ENCODE peak calls at places on chromosomes 12 and 14, in six cellular contexts. P is sigmoid colon; J is MM.1S; F is CD8-positive, alpha-beta memory T cell; I is heart left ventricle; T is left ventricle myocardium inferior. W is an unnamed sample.

GRCh38 chr14:60656755-60657608 is 7.7 kb upstream of the SIX1 start:
- DNase-seq in P (no peak), J (peak; percentile 51), F (no peak), I (no peak), T (no peak), W (no peak)

GRCh38 chr14:80202888-80203562 is 8.3 kb downstream of the DIO2 start:
- DNase-seq in P (no peak), J (no peak), F (no peak), I (no peak), T (no peak), W (peak; percentile 37)

GRCh38 chr12:92362785-92363184 is 217.1 kb upstream of the BTG1 start:
- DNase-seq in P (no peak), J (peak; percentile 89), F (no peak), I (no peak), T (no peak), W (no peak)

GRCh38 chr12:42617622-42618021 is 28.1 kb upstream of the PRICKLE1 start:
- DNase-seq in P (no peak), J (no peak), F (no peak), I (no peak), T (no peak), W (no peak)

GRCh38 chr12:49293056-49293956 is 1.6 kb upstream of the PRPH start:
- DNase-seq in P (peak; percentile 63), J (no peak), F (no peak), I (no peak), T (peak; percentile 57), W (no peak)

GRCh38 chr12:132162508-132163031 is 18.3 kb downstream of the NOC4L start:
- DNase-seq in P (no peak), J (no peak), F (no peak), I (no peak), T (no peak), W (no peak)

GRCh38 chr14:90495357-90496276 is 98.8 kb downstream of the CALM1 start:
- DNase-seq in P (no peak), J (peak; percentile 45), F (peak; percentile 10), I (peak; percentile 64), T (no peak), W (peak; percentile 58)

GRCh38 chr12:59191372-59191771 is 271.1 kb upstream of the LRIG3 start:
- DNase-seq in P (no peak), J (no peak), F (no peak), I (no peak), T (no peak), W (no peak)

GRCh38 chr14:105311838-105312237 is 2.7 kb upstream of the PACS2 start:
- DNase-seq in P (no peak), J (no peak), F (no peak), I (no peak), T (no peak), W (no peak)

DNA sequence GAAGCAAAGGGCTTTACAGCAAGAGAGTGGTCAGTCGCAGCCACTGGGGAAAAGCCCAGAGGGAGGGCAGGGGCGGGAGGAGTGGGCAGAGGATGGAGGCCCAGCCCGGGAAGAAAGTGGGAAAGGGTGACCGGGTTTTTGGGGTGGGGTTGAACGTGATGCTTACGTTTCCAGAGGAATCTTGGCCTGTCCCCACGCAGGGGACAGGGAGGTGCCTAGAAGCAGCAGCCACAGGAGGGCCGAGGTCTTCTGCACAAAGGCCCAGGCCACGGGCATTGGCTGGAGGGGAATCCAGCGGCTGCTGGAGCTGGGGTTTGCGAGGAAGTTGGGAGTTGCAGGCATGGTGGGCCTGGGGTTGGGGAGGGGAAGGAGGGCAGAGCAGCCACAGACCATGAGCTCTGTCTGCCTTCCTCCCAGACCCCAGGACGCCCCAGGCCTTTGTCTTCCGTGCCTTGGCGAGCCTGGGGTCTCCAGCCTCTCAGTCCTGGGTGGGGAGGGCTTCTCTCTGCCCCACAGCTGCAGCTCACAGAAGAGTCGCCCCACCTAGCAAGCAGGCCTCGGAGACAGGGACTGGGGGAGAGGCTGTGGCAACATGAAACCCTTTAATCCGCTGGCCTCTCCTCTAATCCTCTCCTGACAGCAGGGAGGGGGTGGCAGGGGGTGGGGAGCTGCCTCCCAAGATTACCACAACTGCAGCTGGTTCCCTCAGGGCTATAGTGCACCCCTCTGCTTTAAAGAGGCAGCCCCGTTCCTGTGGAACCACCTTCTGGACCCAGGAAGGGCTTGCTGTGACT is at the start of gene CACNA2D4:
- DNase-seq in P (peak; percentile 60), J (no peak), F (no peak), I (no peak), T (no peak), W (no peak)
- H3K4me3 ChIP-seq in P (no peak within 1 kb of the TSS), J (no peak within 1 kb of the TSS), F (no peak within 1 kb of the TSS), I (peak within 1 kb of the TSS; percentile 46), T (peak within 1 kb of the TSS; percentile 36), W (no peak within 1 kb of the TSS)

GRCh38 chr12:121057794-121058193 is 18.7 kb upstream of the OASL start:
- DNase-seq in P (no peak), J (no peak), F (no peak), I (no peak), T (no peak), W (no peak)

GRCh38 chr12:121062391-121063045 is 23.5 kb upstream of the OASL start:
- DNase-seq in P (no peak), J (no peak), F (no peak), I (no peak), T (no peak), W (no peak)

GRCh38 chr12:121059031-121059898 is 20.2 kb upstream of the OASL start:
- DNase-seq in P (no peak), J (no peak), F (no peak), I (no peak), T (no peak), W (no peak)

GRCh38 chr12:121061831-121062230 is 22.8 kb upstream of the OASL start:
- DNase-seq in P (no peak), J (no peak), F (no peak), I (no peak), T (no peak), W (no peak)

DNA sequence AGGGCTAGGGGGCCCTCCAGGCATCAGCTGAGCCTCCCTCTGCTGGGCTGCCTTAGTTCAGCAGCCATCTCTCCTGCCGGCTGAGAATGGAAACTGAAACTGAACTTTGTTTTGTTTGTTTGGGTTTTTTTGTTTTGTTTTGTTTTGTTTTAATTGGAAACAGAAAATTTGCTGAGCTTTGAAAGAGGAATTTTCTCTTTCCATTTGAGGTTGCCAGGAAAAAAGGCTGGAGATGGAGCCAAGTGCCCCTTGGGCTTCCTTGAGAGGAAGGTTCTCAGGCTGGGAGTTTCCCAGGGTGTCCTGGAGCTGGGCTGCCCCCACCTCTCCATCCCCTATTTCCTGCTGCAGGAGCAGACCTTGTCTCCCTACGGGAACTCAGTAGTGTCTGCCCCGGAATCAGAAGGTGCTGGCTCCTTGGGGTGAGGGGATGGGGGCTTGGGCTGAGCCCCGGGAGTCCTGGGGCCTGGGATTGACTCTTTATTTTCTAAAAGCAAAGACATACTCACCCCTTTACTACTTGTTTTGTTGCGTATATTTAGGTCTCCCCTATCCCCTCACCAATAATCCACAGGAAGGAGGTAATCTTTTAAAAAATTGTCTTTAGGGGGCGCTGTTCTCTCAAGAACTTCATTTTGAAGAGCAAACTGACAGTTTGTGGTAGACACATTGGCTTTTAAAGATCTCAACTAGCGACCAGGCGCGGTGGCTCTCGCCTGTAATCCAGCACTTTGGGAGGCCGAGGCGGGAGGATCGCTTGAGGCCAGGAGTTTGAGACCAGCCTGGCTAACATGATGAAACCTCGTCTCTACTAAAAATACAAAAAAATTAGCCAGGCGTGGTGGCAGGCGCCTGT is 21.3 kb upstream of the OASL start:
- DNase-seq in P (no peak), J (peak; percentile 80), F (peak; percentile 58), I (peak; percentile 37), T (no peak), W (peak; percentile 84)
- H3K4me3 ChIP-seq in P (peak overlapping the region; percentile 19), J (peak overlapping the region; percentile 62), F (peak overlapping the region; percentile 91), I (peak overlapping the region; percentile 40), T (peak overlapping the region; percentile 54), W (peak overlapping the region; percentile 82)

DNA sequence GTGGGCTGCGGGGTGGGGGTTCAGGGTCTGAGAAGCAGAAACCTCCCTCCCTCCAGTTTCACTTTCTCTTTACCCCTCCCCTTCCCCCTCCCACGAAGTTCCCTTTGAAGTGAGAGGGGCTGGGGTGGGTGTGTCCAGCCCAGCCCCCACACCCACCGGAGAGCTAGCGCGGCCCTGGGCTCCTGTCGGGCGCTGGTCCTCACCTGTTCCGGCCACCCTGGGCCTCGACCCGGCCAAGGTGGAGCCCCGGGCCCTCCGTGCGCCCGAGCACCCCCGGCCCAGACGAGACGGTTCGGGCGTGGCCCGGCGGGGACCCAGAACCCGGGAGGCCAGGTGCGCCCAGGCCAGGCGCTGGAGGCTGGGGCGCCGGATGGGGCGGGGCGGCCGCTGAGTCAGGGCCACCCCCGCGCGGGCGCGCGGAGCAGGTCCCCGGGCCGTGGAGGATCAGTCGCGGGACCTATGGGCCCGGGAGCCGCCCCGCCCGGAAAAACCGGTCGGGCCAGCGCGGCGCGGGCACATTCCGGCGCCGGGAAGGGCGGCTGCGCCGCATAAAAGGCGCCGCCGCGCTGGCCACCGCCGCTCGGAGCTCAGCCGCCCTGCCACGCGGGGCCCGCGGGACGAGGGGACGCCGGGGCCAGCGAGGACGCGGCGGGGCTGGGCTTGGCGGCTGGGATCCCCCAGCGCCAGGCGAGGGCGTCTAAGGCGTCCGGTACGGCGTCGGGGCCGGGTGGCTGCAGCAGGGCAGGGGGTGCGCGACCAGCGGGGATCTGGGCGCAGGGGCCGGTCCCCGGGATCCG is 21.6 kb upstream of the KIF26A start:
- DNase-seq in P (no peak), J (no peak), F (no peak), I (no peak), T (peak; percentile 11), W (no peak)
- H3K4me3 ChIP-seq in P (peak overlapping the region; percentile 40), J (no peak overlapping the region), F (no peak overlapping the region), I (peak overlapping the region; percentile 46), T (peak overlapping the region; percentile 62), W (no peak overlapping the region)

GRCh38 chr14:59161571-59162175 is 26.8 kb upstream of the DAAM1 start:
- DNase-seq in P (no peak), J (no peak), F (no peak), I (peak; percentile 11), T (no peak), W (peak; percentile 5)
- H3K4me3 ChIP-seq in P (no peak overlapping the region), J (no peak overlapping the region), F (no peak overlapping the region), I (peak overlapping the region; percentile 36), T (peak overlapping the region; percentile 9), W (no peak overlapping the region)

DNA sequence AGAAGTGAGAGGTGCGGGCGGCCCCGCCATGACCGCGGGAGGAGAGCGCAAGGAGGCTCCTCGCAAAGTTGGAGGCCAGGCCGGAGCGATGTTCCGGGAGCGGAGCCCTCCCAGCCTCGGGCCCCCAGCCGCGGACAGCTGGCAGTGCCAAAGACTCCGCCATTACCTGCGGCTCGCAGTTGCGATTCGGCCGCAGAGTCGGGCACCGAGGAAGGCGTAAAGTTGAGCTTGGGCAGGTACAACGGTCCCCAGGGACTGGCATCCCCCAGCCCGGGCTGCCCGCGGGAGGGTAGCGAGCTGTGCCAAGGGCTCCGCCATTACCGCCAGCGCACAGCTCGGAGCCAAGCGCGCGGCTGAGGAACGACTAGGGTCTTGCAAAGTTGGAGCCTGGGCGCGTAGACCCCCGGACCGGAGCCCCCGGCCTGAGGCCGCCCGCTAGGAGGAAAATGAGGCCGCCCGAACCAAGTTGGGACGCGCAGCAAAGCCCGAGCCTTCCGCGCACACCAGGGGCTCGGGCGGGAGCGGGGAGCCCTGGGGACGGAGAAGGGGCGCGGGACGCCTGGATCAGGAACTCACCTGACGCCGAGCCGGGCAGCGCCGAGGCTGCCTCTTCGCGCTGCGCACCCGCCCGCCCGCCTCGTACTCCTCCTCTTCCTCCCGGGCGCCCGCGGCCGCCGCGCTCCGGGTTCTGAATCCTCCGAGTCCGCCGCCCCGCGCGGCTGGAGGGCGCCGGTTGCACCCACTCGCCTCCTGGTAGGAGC is 695 bp downstream of the NOS1 start:
- DNase-seq in P (no peak), J (no peak), F (no peak), I (no peak), T (no peak), W (no peak)
- H3K4me3 ChIP-seq in P (no peak overlapping the region), J (no peak overlapping the region), F (no peak overlapping the region), I (peak overlapping the region; percentile 35), T (peak overlapping the region; percentile 56), W (no peak overlapping the region)

W was measured in CD4-positive, CD25-positive, alpha-beta regulatory T cell.